ENCODE peak calls at places on chromosomes 5 and 9, in six cellular contexts. U, F, Y, G, E and M are unnamed samples.

GRCh38 chr5:23332650-23333251 is 174.7 kb upstream of the PRDM9 start:
- DNase-seq in U (no peak), F (peak), Y (peak), G (no peak), E (no peak), M (no peak)

GRCh38 chr9:13952906-13953305 is 361.0 kb downstream of the NFIB start:
- DNase-seq in U (no peak), F (no peak), Y (peak), G (no peak), E (no peak), M (no peak)

GRCh38 chr5:178796165-178796945 is 63.4 kb upstream of the ZNF354B start:
- DNase-seq in U (no peak), F (no peak), Y (no peak), G (no peak), E (no peak), M (no peak)

GRCh38 chr5:83512051-83512745 is 40.7 kb downstream of the VCAN start:
- DNase-seq in U (peak), F (no peak), Y (peak), G (no peak), E (no peak), M (no peak)

GRCh38 chr9:23830949-23831730 is 5.1 kb upstream of the ELAVL2 start:
- DNase-seq in U (no peak), F (no peak), Y (no peak), G (no peak), E (no peak), M (no peak)

GRCh38 chr5:96079962-96080361 is 118.3 kb upstream of the ELL2 start:
- DNase-seq in U (no peak), F (no peak), Y (no peak), G (no peak), E (no peak), M (no peak)

GRCh38 chr9:3099601-3100000 is 255.7 kb upstream of the PUM3 start:
- DNase-seq in U (no peak), F (no peak), Y (no peak), G (no peak), E (no peak), M (no peak)

GRCh38 chr5:109911731-109912130 is 222.0 kb downstream of the MAN2A1 start:
- DNase-seq in U (peak), F (no peak), Y (peak), G (no peak), E (no peak), M (no peak)

GRCh38 chr5:17094830-17095229 is 122.6 kb upstream of the BASP1 start:
- DNase-seq in U (peak), F (no peak), Y (no peak), G (no peak), E (no peak), M (no peak)

GRCh38 chr5:142590451-142591240 is 95.2 kb downstream of the FGF1 start:
- DNase-seq in U (no peak), F (no peak), Y (no peak), G (no peak), E (no peak), M (no peak)

GRCh38 chr5:40389591-40389990 is 290.1 kb upstream of the PTGER4 start:
- DNase-seq in U (no peak), F (no peak), Y (no peak), G (no peak), E (no peak), M (no peak)

GRCh38 chr9:14303526-14303925 is 10.4 kb downstream of the NFIB start:
- DNase-seq in U (no peak), F (no peak), Y (no peak), G (no peak), E (no peak), M (peak)

GRCh38 chr9:136881691-136882108 is 4.6 kb upstream of the TRAF2 start:
- DNase-seq in U (peak), F (peak), Y (no peak), G (peak), E (no peak), M (no peak)

GRCh38 chr5:56011835-56012234 is 17.1 kb upstream of the IL6ST start:
- DNase-seq in U (peak), F (peak), Y (peak), G (peak), E (no peak), M (no peak)

GRCh38 chr9:71210326-71210725 is 88.9 kb upstream of the TRPM3 start:
- DNase-seq in U (no peak), F (no peak), Y (no peak), G (no peak), E (no peak), M (no peak)

GRCh38 chr9:99778308-99778707 is 43.4 kb upstream of the NR4A3 start:
- DNase-seq in U (peak), F (peak), Y (peak), G (peak), E (no peak), M (no peak)

GRCh38 chr9:8764041-8764440 is 964.5 kb upstream of the DMAC1 start:
- DNase-seq in U (peak), F (no peak), Y (no peak), G (no peak), E (no peak), M (no peak)

GRCh38 chr5:91189480-91190332 is 193.4 kb downstream of the ARRDC3 start:
- DNase-seq in U (peak), F (peak), Y (peak), G (peak), E (no peak), M (no peak)

GRCh38 chr5:38948501-38948900 is 102.7 kb downstream of the OSMR start:
- DNase-seq in U (peak), F (no peak), Y (peak), G (no peak), E (no peak), M (no peak)

GRCh38 chr5:112350626-112351025 is 68.5 kb downstream of the EPB41L4A start:
- DNase-seq in U (no peak), F (no peak), Y (no peak), G (no peak), E (no peak), M (no peak)

GRCh38 chr5:16345454-16345853 is 120.1 kb downstream of the ZNF622 start:
- DNase-seq in U (no peak), F (no peak), Y (no peak), G (no peak), E (no peak), M (no peak)

GRCh38 chr5:80804332-80804731 is 149.5 kb upstream of the DHFR start:
- DNase-seq in U (peak), F (peak), Y (peak), G (no peak), E (no peak), M (no peak)

GRCh38 chr5:16593013-16593412 is 23.8 kb downstream of the RETREG1 start:
- DNase-seq in U (peak), F (no peak), Y (peak), G (no peak), E (no peak), M (no peak)

GRCh38 chr9:96612105-96612965 is 7.3 kb downstream of the CDC14B start:
- DNase-seq in U (peak), F (peak), Y (peak), G (peak), E (no peak), M (peak)

GRCh38 chr9:124502711-124503702 is 4.2 kb downstream of the NR5A1 start:
- DNase-seq in U (no peak), F (no peak), Y (no peak), G (no peak), E (no peak), M (no peak)

GRCh38 chr9:19517202-19517942 is 108.6 kb downstream of the ACER2 start:
- DNase-seq in U (no peak), F (no peak), Y (no peak), G (no peak), E (no peak), M (no peak)
- TF ChIP-seq CTCF in U (peak), F (no peak), Y (peak), G (no peak), E (no peak), M (no peak)

DNA sequence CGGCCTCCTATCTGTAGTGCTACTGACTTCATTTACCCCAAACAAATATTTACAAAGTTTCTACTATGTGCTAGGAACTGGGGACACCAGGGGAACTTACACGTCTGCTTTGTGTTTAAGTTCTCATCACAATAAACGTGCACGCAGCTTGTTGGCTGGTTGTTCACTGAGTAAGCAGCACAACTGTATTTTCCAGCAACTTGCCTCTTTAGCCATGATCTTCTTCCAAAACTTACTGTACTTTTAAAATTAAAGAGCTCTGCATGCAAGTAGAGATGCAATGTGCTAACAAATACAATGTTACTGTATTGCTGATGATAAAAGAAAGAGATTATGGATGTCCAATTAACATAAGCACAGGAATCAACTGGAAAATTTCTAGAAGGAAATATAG is 62.8 kb downstream of the RAPGEF1 start:
- DNase-seq in U (no peak), F (no peak), Y (no peak), G (no peak), E (no peak), M (no peak)
- H3K4me3 ChIP-seq in U (no peak), F (no peak), Y (no peak), G (no peak), E (no peak), M (no peak)

DNA sequence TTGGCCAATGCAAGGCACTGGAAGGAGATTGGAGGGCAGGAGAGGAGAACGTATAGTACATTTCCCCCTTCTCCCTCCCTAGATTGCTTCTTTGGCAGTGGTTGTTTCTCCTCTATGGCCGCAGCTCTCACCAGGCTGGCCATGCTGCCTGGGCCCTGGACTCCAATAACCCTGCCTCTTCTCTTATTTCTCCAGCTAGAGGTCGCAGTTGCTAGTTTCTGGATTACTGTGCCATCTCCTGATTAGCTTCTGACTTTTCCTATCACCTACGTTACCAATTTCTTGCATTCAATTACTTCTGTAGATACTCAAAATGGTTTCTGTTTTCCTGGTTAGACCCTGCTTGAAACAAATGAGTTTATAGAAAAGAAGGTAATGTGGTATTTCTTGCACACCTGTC is 2.4 kb upstream of the MACIR start:
- DNase-seq in U (no peak), F (peak), Y (no peak), G (peak), E (no peak), M (no peak)
- TF ChIP-seq CTCF in U (peak), F (peak), Y (peak), G (peak), E (no peak), M (peak)

GRCh38 chr5:82164109-82164956 is 113.8 kb downstream of the RPS23 start:
- DNase-seq in U (peak), F (peak), Y (peak), G (no peak), E (no peak), M (no peak)
- H3K4me3 ChIP-seq in U (peak), F (peak), Y (no peak), G (no peak), E (no peak), M (no peak)